ENCODE peak calls at places on chromosome 20, in nine cellular contexts. H is sigmoid colon, D is mucosa of descending colon, M is keratinocyte, K is neural progenitor cell, B is cardiac fibroblast, X is coronary artery, R is cardiac muscle cell, U is retinal pigment epithelial cell. G is an unnamed sample.

GRCh38 chr20:50027611-50028105 is 44.9 kb downstream of the SNAI1 start:
- DNase-seq in H (peak; percentile 89), D (peak; percentile 39), M (no peak), K (no peak), B (peak; percentile 92), X (peak; percentile 93), R (no peak), U (peak; percentile 69), G (no peak)

GRCh38 chr20:41055679-41056078 is 27.1 kb downstream of the TOP1 start:
- DNase-seq in H (no peak), D (no peak), M (no peak), K (no peak), B (no peak), X (no peak), R (no peak), U (no peak), G (no peak)

GRCh38 chr20:11686900-11687543 is 230.7 kb upstream of the BTBD3 start:
- DNase-seq in H (peak; percentile 59), D (peak; percentile 62), M (no peak), K (peak; percentile 50), B (peak; percentile 4), X (no peak), R (peak; percentile 36), U (no peak), G (no peak)

GRCh38 chr20:24389686-24390085 is 79.7 kb upstream of the SYNDIG1 start:
- DNase-seq in H (no peak), D (no peak), M (no peak), K (no peak), B (no peak), X (no peak), R (no peak), U (no peak), G (no peak)

GRCh38 chr20:63963348-63963741 is 6.4 kb downstream of the ZNF512B start:
- DNase-seq in H (peak; percentile 58), D (peak; percentile 31), M (no peak), K (no peak), B (no peak), X (no peak), R (no peak), U (no peak), G (no peak)

GRCh38 chr20:57309544-57310115 is 20.0 kb upstream of the SPO11 start:
- DNase-seq in H (peak; percentile 36), D (no peak), M (no peak), K (no peak), B (no peak), X (no peak), R (no peak), U (no peak), G (no peak)

GRCh38 chr20:41086402-41087324 is 50.7 kb upstream of the PLCG1 start:
- DNase-seq in H (no peak), D (no peak), M (no peak), K (no peak), B (no peak), X (no peak), R (no peak), U (no peak), G (no peak)

GRCh38 chr20:24692429-24693190 is 223.2 kb downstream of the SYNDIG1 start:
- DNase-seq in H (peak; percentile 39), D (no peak), M (no peak), K (no peak), B (no peak), X (peak; percentile 54), R (no peak), U (no peak), G (no peak)

GRCh38 chr20:6562111-6562510 is 205.4 kb upstream of the BMP2 start:
- DNase-seq in H (no peak), D (no peak), M (no peak), K (no peak), B (peak; percentile 94), X (no peak), R (no peak), U (peak; percentile 68), G (no peak)

GRCh38 chr20:35648836-35649235 is 15.9 kb downstream of the CPNE1 start:
- DNase-seq in H (no peak), D (no peak), M (no peak), K (no peak), B (peak; percentile 24), X (no peak), R (no peak), U (no peak), G (no peak)

GRCh38 chr20:32155017-32155965 is 45.8 kb downstream of the TM9SF4 start:
- DNase-seq in H (peak; percentile 87), D (peak; percentile 64), M (no peak), K (peak; percentile 84), B (peak; percentile 97), X (peak; percentile 86), R (peak; percentile 74), U (peak; percentile 7), G (peak; percentile 86)

DNA sequence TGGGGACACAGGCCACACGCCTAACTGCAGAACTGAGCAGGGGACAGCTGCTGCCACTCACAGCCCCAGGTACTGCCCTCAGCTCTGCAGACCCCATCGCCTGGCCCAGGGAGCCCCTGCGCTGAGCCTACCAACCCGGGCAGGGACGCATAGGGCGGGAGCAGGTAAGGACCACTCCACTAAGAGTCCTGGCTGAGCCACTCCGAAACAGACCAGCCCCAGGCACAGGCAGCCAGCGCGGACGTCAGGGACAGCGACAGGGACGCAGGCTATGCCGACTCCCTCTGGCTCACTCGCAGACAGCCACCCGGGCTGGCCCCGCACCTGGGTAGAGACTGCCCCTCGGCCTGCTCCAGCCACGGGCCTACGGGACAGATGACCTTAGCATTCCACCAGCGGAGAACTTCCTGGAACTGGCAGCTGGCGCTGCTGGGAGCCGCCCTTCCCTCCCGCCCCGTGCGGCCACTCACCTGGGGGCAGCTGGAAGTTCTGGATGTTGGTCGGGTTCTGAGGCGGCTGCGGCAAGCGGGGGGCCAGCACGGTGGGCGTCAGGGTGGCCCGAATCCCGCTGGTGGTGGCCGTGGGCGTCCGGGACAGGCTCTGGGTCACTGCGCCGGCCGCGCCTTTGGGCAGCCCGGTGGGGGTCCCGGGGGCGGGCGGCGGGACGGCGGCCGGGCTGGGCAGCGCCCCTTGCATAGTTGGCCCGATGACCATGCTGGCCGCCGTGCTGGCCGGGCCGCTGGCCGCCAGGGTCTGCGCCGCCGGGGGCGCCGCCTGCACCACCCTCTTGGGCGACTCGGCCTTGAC is 1.5 kb downstream of the TAF4 start:
- DNase-seq in H (no peak), D (peak; percentile 77), M (no peak), K (peak; percentile 62), B (peak; percentile 15), X (no peak), R (peak; percentile 56), U (no peak), G (no peak)
- TF ChIP-seq CTCF in H (no peak), D (no peak), M (no peak), K (no peak), B (no peak), X (no peak), R (no peak), U (no peak), G (no peak)

DNA sequence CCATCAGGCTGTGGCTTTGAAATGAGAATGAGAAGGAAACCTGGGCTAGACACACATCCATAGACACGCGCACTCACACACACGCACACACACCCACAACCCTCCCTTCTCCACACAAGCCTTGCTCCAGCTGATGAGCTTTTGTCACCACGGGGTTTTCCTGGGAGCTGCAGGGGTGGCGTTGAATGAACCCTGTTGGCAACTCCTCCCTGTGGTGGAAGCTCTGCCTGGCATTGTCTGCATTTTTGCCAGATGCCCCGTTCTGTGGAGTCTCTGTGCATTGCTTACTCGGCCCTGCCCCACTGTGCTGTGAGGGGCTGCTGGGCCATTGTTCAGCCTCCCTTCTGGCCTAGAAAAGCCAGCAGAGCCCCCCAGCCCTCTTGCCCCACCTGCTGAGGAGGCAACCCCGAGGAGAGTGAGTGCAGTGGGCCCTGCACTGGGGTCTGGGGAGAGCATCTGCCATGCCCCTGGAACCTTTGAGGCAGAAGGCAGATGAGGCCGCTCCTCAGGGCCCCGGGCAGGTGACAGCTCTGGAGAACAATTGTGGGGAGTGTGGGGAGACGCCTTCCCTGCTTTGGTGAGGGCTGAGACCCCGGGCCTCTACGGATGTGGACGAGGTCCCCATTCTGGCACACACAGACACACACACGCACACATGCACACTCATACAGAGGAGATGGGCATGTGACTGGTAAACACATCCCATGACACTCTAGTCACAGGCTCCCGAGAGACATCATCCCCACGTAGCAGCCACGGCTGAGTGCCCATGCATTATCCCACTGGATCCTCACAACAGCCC is 9.9 kb downstream of the ADIG start:
- DNase-seq in H (no peak), D (no peak), M (no peak), K (peak; percentile 32), B (no peak), X (no peak), R (no peak), U (no peak), G (no peak)
- H3K4me3 ChIP-seq in H (no peak overlapping the region), D (no peak overlapping the region), M (no peak overlapping the region), K (no peak overlapping the region), B (no peak overlapping the region), X (no peak overlapping the region), R (no peak overlapping the region), U (no peak overlapping the region), G (no peak overlapping the region)

DNA sequence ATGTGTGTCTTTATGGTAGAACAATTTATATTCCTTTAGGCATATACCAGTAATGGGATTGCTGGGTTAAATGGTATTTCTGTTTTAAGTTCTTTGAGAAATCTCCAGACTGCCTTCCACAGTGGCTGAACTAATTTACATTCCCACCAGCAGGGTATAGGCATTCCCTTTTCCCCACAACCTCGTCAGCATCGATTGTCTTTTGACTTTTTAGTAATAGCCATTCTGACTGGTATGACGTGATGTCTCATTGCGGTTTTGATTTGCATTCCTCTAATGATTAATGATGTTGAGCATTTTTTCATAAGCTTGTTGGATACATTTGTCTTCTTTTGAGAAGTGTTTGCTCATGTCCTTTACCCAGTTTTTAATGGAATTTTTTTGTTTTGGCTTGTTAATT is 5.3 kb upstream of the TASP1 start:
- DNase-seq in H (no peak), D (no peak), M (peak; percentile 38), K (no peak), B (peak; percentile 40), X (no peak), R (no peak), U (no peak), G (no peak)
- TF ChIP-seq CTCF in H (no peak), D (no peak), M (no peak), K (no peak), B (no peak), X (no peak), R (no peak), U (no peak), G (no peak)

GRCh38 chr20:46708172-46708860 is 1.1 kb upstream of the SLC2A10 start:
- DNase-seq in H (no peak), D (peak; percentile 52), M (no peak), K (peak; percentile 43), B (no peak), X (no peak), R (no peak), U (no peak), G (no peak)

GRCh38 chr20:46709459-46710148 is at the start of gene SLC2A10:
- DNase-seq in H (peak; percentile 85), D (peak; percentile 82), M (no peak), K (peak; percentile 77), B (peak; percentile 61), X (peak; percentile 76), R (peak; percentile 71), U (no peak), G (no peak)

GRCh38 chr20:46706242-46706641 is 3.2 kb upstream of the SLC2A10 start:
- DNase-seq in H (no peak), D (no peak), M (no peak), K (no peak), B (no peak), X (no peak), R (no peak), U (no peak), G (no peak)

GRCh38 chr20:46710149-46710913 is 882 bp downstream of the SLC2A10 start:
- DNase-seq in H (no peak), D (peak; percentile 50), M (no peak), K (no peak), B (no peak), X (no peak), R (no peak), U (no peak), G (no peak)

GRCh38 chr20:46709055-46709458 is 392 bp upstream of the SLC2A10 start:
- DNase-seq in H (no peak), D (no peak), M (no peak), K (no peak), B (no peak), X (peak; percentile 74), R (no peak), U (no peak), G (no peak)
- H3K4me3 ChIP-seq in H (peak overlapping the region; percentile 84), D (peak overlapping the region; percentile 39), M (no peak overlapping the region), K (peak overlapping the region; percentile 60), B (peak overlapping the region; percentile 69), X (peak overlapping the region; percentile 86), R (peak overlapping the region; percentile 39), U (no peak overlapping the region), G (peak overlapping the region; percentile 67)